ENCODE peak calls at places on chromosomes 11 and 22, in eight cellular contexts. O is CD8-positive, alpha-beta memory T cell; N is CD4-positive, CD25-positive, alpha-beta regulatory T cell; Q is uterus; G is body of pancreas; V is IMR-90; I is mesendoderm; B is pancreas. F is an unnamed sample.

GRCh38 chr11:57647960-57648776 is 1.5 kb downstream of the YPEL4 start:
- DNase-seq in O (no peak), N (no peak), Q (no peak), G (no peak), V (no peak), I (peak), B (no peak), F (peak)

GRCh38 chr11:110728883-110729282 is 16.6 kb upstream of the ARHGAP20 start:
- DNase-seq in O (no peak), N (no peak), Q (no peak), G (no peak), V (peak), I (no peak), B (no peak), F (no peak)

GRCh38 chr11:102473543-102473942 is 21.0 kb upstream of the TMEM123 start:
- DNase-seq in O (no peak), N (no peak), Q (no peak), G (no peak), V (no peak), I (no peak), B (no peak), F (no peak)

GRCh38 chr11:112780351-112781043 is 180.7 kb upstream of the NCAM1 start:
- DNase-seq in O (no peak), N (no peak), Q (peak), G (no peak), V (peak), I (no peak), B (no peak), F (no peak)

GRCh38 chr22:31488988-31489617 is 539 bp downstream of the EIF4ENIF1 start:
- DNase-seq in O (peak), N (peak), Q (peak), G (peak), V (peak), I (peak), B (peak), F (peak)

GRCh38 chr22:45235101-45235777 is 5.5 kb downstream of the KIAA0930 start:
- DNase-seq in O (no peak), N (no peak), Q (no peak), G (no peak), V (no peak), I (no peak), B (no peak), F (no peak)

GRCh38 chr11:132444891-132445290 is 1074.5 kb downstream of the NTM start:
- DNase-seq in O (no peak), N (no peak), Q (no peak), G (peak), V (no peak), I (no peak), B (no peak), F (peak)

GRCh38 chr11:19349340-19350025 is 108.7 kb upstream of the E2F8 start:
- DNase-seq in O (no peak), N (no peak), Q (no peak), G (no peak), V (no peak), I (no peak), B (no peak), F (peak)

GRCh38 chr11:68677432-68677831 is 6.9 kb upstream of the GAL start:
- DNase-seq in O (no peak), N (no peak), Q (no peak), G (no peak), V (peak), I (peak), B (no peak), F (no peak)

GRCh38 chr11:70523384-70524095 is 125.2 kb downstream of the CTTN start:
- DNase-seq in O (no peak), N (no peak), Q (no peak), G (no peak), V (no peak), I (no peak), B (peak), F (no peak)

GRCh38 chr11:57241311-57241972 is 4.4 kb upstream of the APLNR start:
- DNase-seq in O (no peak), N (no peak), Q (no peak), G (no peak), V (no peak), I (no peak), B (no peak), F (no peak)

GRCh38 chr11:8219257-8220021 is 44.2 kb downstream of the LMO1 start:
- DNase-seq in O (no peak), N (no peak), Q (no peak), G (peak), V (peak), I (peak), B (no peak), F (no peak)

GRCh38 chr11:60780065-60780464 is 5.1 kb upstream of the MS4A10 start:
- DNase-seq in O (no peak), N (no peak), Q (no peak), G (no peak), V (no peak), I (no peak), B (no peak), F (no peak)

GRCh38 chr11:36688892-36689291 is 90.9 kb upstream of the RAG2 start:
- DNase-seq in O (no peak), N (no peak), Q (no peak), G (no peak), V (no peak), I (no peak), B (no peak), F (no peak)

GRCh38 chr22:39528080-39528661 is 4.4 kb downstream of the RPS19BP1 start:
- DNase-seq in O (no peak), N (no peak), Q (no peak), G (no peak), V (no peak), I (peak), B (no peak), F (no peak)

GRCh38 chr11:121452609-121453150 is at the start of gene SORL1-AS1:
- DNase-seq in O (peak), N (peak), Q (no peak), G (peak), V (peak), I (peak), B (no peak), F (no peak)

GRCh38 chr22:21673534-21674321 is 7.9 kb downstream of the PPIL2 start:
- DNase-seq in O (no peak), N (no peak), Q (no peak), G (no peak), V (no peak), I (no peak), B (no peak), F (no peak)

GRCh38 chr11:2801711-2802388 is 83.7 kb downstream of the CDKN1C start:
- DNase-seq in O (no peak), N (no peak), Q (peak), G (peak), V (no peak), I (no peak), B (no peak), F (no peak)

GRCh38 chr11:102313225-102313940 is 3.9 kb upstream of the BIRC3 start:
- DNase-seq in O (no peak), N (no peak), Q (no peak), G (no peak), V (no peak), I (no peak), B (no peak), F (no peak)

GRCh38 chr11:36454991-36455611 is 55.0 kb downstream of the TRAF6 start:
- DNase-seq in O (no peak), N (no peak), Q (peak), G (no peak), V (no peak), I (no peak), B (no peak), F (no peak)

GRCh38 chr11:26806209-26806608 is 84.3 kb upstream of the SLC5A12 start:
- DNase-seq in O (no peak), N (no peak), Q (no peak), G (no peak), V (peak), I (no peak), B (no peak), F (no peak)

GRCh38 chr11:106281455-106282173 is 204.2 kb downstream of the AASDHPPT start:
- DNase-seq in O (no peak), N (no peak), Q (no peak), G (no peak), V (peak), I (no peak), B (no peak), F (no peak)

GRCh38 chr22:37054078-37054440 is 2.5 kb downstream of the KCTD17 start:
- DNase-seq in O (no peak), N (no peak), Q (no peak), G (no peak), V (no peak), I (no peak), B (no peak), F (no peak)

GRCh38 chr11:119222308-119222707 is 16.2 kb downstream of the CBL start:
- DNase-seq in O (no peak), N (no peak), Q (no peak), G (no peak), V (peak), I (no peak), B (no peak), F (peak)

GRCh38 chr11:119472186-119472855 is 49.3 kb upstream of the THY1 start:
- DNase-seq in O (no peak), N (no peak), Q (no peak), G (no peak), V (peak), I (no peak), B (no peak), F (no peak)

GRCh38 chr11:13339196-13340153 is 61.9 kb downstream of the BMAL1 start:
- DNase-seq in O (no peak), N (no peak), Q (no peak), G (no peak), V (peak), I (no peak), B (no peak), F (no peak)

GRCh38 chr11:101034076-101034475 is 95.5 kb downstream of the PGR start:
- DNase-seq in O (no peak), N (no peak), Q (peak), G (peak), V (no peak), I (no peak), B (no peak), F (no peak)

GRCh38 chr11:2888266-2888968 is 2.8 kb upstream of the CDKN1C start:
- DNase-seq in O (peak), N (peak), Q (peak), G (peak), V (peak), I (peak), B (peak), F (peak)

GRCh38 chr11:66723693-66724092 is 5.3 kb downstream of the SPTBN2 start:
- DNase-seq in O (no peak), N (no peak), Q (no peak), G (no peak), V (no peak), I (no peak), B (no peak), F (no peak)

DNA sequence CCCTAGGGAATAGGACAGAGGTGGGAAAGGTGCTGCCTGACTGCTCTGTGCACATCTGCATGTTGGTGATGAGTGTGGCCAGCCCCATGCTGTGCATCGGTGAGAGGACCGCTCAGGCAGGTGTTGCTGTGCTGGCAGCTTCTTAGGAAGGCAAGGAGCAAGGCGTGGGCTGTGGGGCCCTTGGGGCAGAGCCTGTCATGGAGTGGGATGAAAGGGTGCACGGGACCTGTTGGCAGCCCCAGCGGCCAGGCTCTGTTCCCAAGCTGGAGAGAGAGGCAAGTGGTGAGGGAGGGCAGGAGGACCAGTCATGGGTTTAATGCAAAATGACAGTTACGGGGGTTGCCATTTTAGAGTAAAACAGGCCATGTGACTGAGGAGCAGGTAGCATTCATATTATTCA is 78.3 kb downstream of the ZBTB16 start:
- DNase-seq in O (no peak), N (no peak), Q (no peak), G (no peak), V (no peak), I (no peak), B (no peak), F (no peak)
- H3K27ac ChIP-seq in O (no peak), N (no peak), Q (peak), G (no peak), V (no peak), I (no peak), B (no peak), F (no peak)

GRCh38 chr22:26559961-26560575 is 29.9 kb downstream of the TPST2 start:
- DNase-seq in O (no peak), N (no peak), Q (no peak), G (peak), V (no peak), I (no peak), B (no peak), F (no peak)
- H3K27ac ChIP-seq in O (no peak), N (no peak), Q (no peak), G (peak), V (no peak), I (no peak), B (no peak), F (no peak)

GRCh38 chr22:30400159-30400558 is 3.3 kb downstream of the SEC14L2 start:
- DNase-seq in O (no peak), N (no peak), Q (no peak), G (no peak), V (no peak), I (no peak), B (no peak), F (no peak)
- H3K27ac ChIP-seq in O (no peak), N (no peak), Q (no peak), G (no peak), V (no peak), I (no peak), B (no peak), F (no peak)

GRCh38 chr11:126456783-126457542 is 101.5 kb downstream of the ST3GAL4 start:
- DNase-seq in O (no peak), N (no peak), Q (no peak), G (no peak), V (no peak), I (peak), B (no peak), F (no peak)
- H3K27ac ChIP-seq in O (no peak), N (no peak), Q (no peak), G (no peak), V (no peak), I (no peak), B (no peak), F (no peak)

DNA sequence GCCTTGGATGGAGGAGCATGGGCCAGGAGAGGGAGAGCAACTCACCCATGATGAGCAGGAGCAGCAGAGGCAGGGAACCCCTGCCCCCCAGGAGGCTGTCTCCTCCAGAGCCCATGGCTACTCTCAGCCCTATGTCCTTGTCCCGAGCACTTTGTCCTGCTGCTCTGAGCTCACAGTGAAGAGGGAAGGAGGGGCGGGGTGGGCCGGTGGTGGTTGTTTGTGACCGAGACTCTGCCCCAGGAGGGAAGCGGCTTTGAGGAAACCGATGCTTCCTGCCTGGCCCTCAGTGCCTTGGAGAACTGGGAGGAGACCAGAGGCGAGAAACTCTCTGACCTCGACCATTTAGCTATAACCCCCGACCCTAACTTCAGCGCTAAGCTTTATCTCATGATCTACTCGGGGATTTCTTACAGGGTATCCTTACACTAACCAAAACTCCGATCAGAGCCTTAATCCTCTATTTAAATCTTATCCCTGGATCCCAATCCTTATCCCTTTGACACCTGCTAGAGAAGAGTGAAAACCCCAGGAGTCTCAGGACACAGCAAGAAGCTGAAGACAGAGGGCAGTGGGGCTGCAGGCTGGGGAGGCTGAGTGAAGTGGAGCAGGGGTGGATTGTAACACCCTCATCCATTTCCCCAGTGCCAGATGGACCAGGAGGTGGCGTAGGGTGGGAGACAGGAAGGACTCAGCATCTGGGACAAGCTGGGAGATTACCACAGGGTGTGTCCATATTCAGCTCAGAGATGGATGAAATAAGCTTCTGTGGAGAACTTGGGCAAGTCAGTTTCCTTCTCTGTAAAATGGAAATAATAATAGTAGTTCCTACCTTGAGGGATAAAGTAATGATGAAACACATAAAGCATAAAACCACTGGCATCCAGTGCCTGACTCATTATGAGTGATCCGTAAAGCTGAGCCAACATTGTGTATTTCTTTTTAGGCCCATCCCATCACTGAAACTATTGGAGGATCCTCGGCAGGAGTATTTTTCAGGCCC is at the start of gene ROBO4:
- DNase-seq in O (no peak), N (no peak), Q (peak), G (no peak), V (peak), I (peak), B (no peak), F (no peak)
- H3K27ac ChIP-seq in O (no peak), N (no peak), Q (peak), G (peak), V (peak), I (no peak), B (no peak), F (peak)